ENCODE peak calls at places on chromosomes 2 and 18, in four cellular contexts. I, F, S and J are unnamed samples.

GRCh38 chr2:41112228-41112627 is 660.3 kb upstream of the SLC8A1 start:
- DNase-seq in F (no peak), I (no peak), S (no peak), J (no peak)

GRCh38 chr2:38375711-38376345 is 1.2 kb downstream of the ATL2 start:
- DNase-seq in F (no peak), S (peak; percentile 45), I (no peak), J (no peak)

GRCh38 chr2:201219328-201220096 is 36.6 kb downstream of the CASP10 start:
- DNase-seq in S (no peak), F (no peak), I (no peak), J (no peak)

GRCh38 chr2:18506883-18507519 is 53.5 kb downstream of the RDH14 start:
- DNase-seq in S (no peak), F (no peak), I (no peak), J (no peak)

GRCh38 chr2:65939687-65940086 is 495.2 kb upstream of the MEIS1 start:
- DNase-seq in I (no peak), F (no peak), S (no peak), J (no peak)

GRCh38 chr2:73730810-73731209 is 6.3 kb downstream of the TPRKB start:
- DNase-seq in I (no peak), F (no peak), S (no peak), J (no peak)

GRCh38 chr2:238420878-238421694 is 5.6 kb upstream of the ASB1 start:
- DNase-seq in I (peak; percentile 78), S (no peak), F (no peak), J (no peak)

GRCh38 chr18:59570101-59570875 is 126.9 kb downstream of the CCBE1 start:
- DNase-seq in I (no peak), F (no peak), S (peak; percentile 18), J (no peak)

GRCh38 chr2:26946841-26947784 is 23.3 kb upstream of the MAPRE3 start:
- DNase-seq in F (no peak), I (no peak), S (peak; percentile 39), J (no peak)

GRCh38 chr2:37349376-37349775 is 4.9 kb downstream of the QPCT start:
- DNase-seq in S (no peak), F (no peak), I (no peak), J (no peak)

GRCh38 chr2:152189622-152190495 is 14.3 kb upstream of the STAM2 start:
- DNase-seq in S (peak; percentile 77), F (no peak), I (peak; percentile 30), J (no peak)

GRCh38 chr2:67625671-67626070 is 228.5 kb downstream of the ETAA1 start:
- DNase-seq in I (no peak), S (peak; percentile 69), F (no peak), J (no peak)

GRCh38 chr2:3953117-3953516 is 249.7 kb downstream of the DCDC2C start:
- DNase-seq in S (no peak), F (no peak), I (no peak), J (no peak)

GRCh38 chr2:99545066-99545465 is 55.2 kb upstream of the REV1 start:
- DNase-seq in F (no peak), S (peak; percentile 57), I (no peak), J (no peak)

GRCh38 chr2:28273751-28274150 is 118.9 kb upstream of the FOSL2 start:
- DNase-seq in I (no peak), S (no peak), F (no peak), J (no peak)

GRCh38 chr2:174614261-174614660 is 16.7 kb upstream of the WIPF1 start:
- DNase-seq in S (peak; percentile 81), I (no peak), F (no peak), J (no peak)

GRCh38 chr2:127770973-127771735 is 39.8 kb downstream of the WDR33 start:
- DNase-seq in F (no peak), I (no peak), S (peak; percentile 98), J (no peak)

GRCh38 chr2:164785447-164785846 is 56.2 kb downstream of the COBLL1 start:
- DNase-seq in S (no peak), I (no peak), F (no peak), J (no peak)

GRCh38 chr2:38706846-38707345 is 41.0 kb downstream of the GALM start:
- DNase-seq in S (no peak), F (no peak), I (no peak), J (no peak)

GRCh38 chr2:163774862-163775261 is 39.1 kb upstream of the FIGN start:
- DNase-seq in I (no peak), S (peak; percentile 81), F (no peak), J (no peak)

GRCh38 chr2:238942080-238942761 is 94.3 kb downstream of the TWIST2 start:
- DNase-seq in F (no peak), I (no peak), S (no peak), J (peak; percentile 29)

GRCh38 chr2:30382995-30383394 is 64.1 kb upstream of the LCLAT1 start:
- DNase-seq in I (no peak), F (no peak), S (no peak), J (no peak)

GRCh38 chr18:51188024-51188701 is 9.3 kb downstream of the MEX3C start:
- DNase-seq in S (no peak), F (no peak), I (no peak), J (no peak)
- TF ChIP-seq CHD1 in S (no peak), F (no peak), I (no peak), J (no peak)

GRCh38 chr2:157938556-157938955 is 62.4 kb upstream of the ACVR1 start:
- DNase-seq in S (no peak), I (no peak), F (no peak), J (no peak)

GRCh38 chr2:157933549-157933948 is 57.4 kb upstream of the ACVR1 start:
- DNase-seq in F (no peak), S (no peak), I (no peak), J (no peak)

GRCh38 chr2:157934684-157935377 is 58.7 kb upstream of the ACVR1 start:
- DNase-seq in F (no peak), I (no peak), S (no peak), J (no peak)

GRCh38 chr2:157935378-157935726 is 59.2 kb upstream of the ACVR1 start:
- DNase-seq in S (no peak), I (no peak), F (no peak), J (no peak)

DNA sequence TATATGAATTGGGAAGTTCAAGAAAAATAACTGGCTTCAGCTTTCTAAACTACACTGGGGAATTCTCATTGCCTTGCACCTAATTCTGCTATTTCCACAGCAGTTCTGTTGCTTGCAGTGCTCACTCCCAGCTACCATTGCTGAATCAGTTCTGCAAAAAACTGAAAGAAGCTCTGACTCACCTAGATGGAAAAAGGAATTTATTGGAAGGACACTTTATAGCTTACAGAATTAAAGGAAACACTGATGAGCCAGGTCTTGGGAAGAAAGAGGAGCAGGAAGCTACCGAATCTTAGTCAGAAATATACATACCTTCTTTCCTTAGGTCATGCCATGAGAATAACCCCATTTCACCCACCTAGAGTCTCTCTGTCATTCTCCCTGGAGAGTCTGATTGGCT is 60.3 kb upstream of the ACVR1 start:
- DNase-seq in F (no peak), S (no peak), I (no peak), J (no peak)
- TF ChIP-seq CHD1 in F (no peak), S (no peak), I (no peak), J (no peak)

DNA sequence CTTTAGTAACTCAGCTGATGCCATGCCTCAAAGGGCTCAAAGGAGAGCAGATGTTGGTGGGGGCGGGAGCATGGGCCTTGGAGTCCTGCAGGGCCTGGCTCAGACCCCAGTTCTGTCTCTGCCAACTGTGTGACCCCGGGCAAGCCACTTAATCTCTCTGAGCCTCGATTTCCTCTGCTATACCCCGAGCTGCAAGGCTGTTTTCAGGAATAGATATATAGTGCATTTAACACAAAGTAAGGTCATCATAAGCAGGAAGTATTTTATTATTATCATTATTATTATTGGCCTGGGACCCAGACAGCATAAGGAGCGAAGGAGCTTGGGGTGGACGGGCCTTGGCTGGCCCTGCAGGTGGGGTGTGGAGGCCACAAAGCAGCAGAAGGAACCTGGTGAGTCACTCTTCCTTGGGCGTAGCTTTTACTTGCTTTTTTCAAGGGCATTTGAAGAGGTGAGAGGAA is 162.7 kb downstream of the INHBB start:
- DNase-seq in F (no peak), I (no peak), S (no peak), J (no peak)
- TF ChIP-seq CHD1 in F (no peak), I (no peak), S (no peak), J (no peak)

GRCh38 chr2:189837336-189837735 is 53.1 kb downstream of the PMS1 start:
- DNase-seq in I (no peak), S (no peak), F (no peak), J (no peak)

GRCh38 chr2:189830510-189830909 is 46.3 kb downstream of the PMS1 start:
- DNase-seq in S (no peak), I (no peak), F (no peak), J (no peak)

GRCh38 chr2:189835855-189836558 is 51.8 kb downstream of the PMS1 start:
- DNase-seq in S (no peak), I (no peak), F (no peak), J (no peak)

GRCh38 chr2:189836644-189837043 is 52.4 kb downstream of the PMS1 start:
- DNase-seq in F (no peak), I (no peak), S (peak; percentile 91), J (no peak)

DNA sequence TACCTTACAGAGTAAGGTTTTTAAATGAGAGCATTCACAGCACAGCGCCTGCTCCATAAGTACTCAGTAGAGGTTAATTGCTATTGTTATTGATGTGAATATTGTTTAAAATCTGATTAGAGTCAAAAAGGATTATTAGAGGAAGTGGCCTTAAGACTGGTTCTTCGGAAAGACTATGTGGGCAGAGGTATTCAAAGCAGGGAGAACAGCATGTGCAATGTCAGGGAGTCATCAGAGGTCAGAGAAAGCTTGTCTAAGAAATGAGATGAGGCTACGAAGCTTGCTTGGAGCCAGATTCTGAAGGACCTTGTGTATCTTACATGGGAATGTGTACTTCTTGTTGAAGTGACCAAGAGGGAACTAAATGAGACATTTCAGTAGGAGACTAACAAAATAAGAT is 49.8 kb downstream of the PMS1 start:
- DNase-seq in S (no peak), I (no peak), F (no peak), J (no peak)
- TF ChIP-seq CHD1 in S (no peak), I (no peak), F (no peak), J (no peak)

GRCh38 chr18:23868341-23868740 is 146.2 kb upstream of the TTC39C start:
- DNase-seq in I (no peak), S (no peak), F (no peak), J (no peak)

GRCh38 chr18:23862071-23862470 is 152.5 kb upstream of the TTC39C start:
- DNase-seq in F (no peak), S (peak; percentile 95), I (no peak), J (no peak)

GRCh38 chr18:23867011-23867410 is 147.5 kb upstream of the TTC39C start:
- DNase-seq in F (no peak), S (no peak), I (no peak), J (no peak)

GRCh38 chr18:23861326-23861725 is 153.2 kb upstream of the TTC39C start:
- DNase-seq in I (no peak), F (no peak), S (no peak), J (no peak)

GRCh38 chr18:23864620-23865019 is 149.9 kb upstream of the TTC39C start:
- DNase-seq in I (no peak), S (no peak), F (no peak), J (no peak)
- TF ChIP-seq CHD1 in I (no peak), S (no peak), F (no peak), J (no peak)